ENCODE peak calls at places on chromosomes 12 and 14, in nine cellular contexts. H is IMR-90; B is CD8-positive, alpha-beta T cell; O is mesothelial cell of epicardium; F is cardiac muscle cell; D is neural progenitor cell; T is fibroblast of lung; E is sigmoid colon; U is heart left ventricle. Z is an unnamed sample.

GRCh38 chr12:39920222-39920621 is 185.7 kb downstream of the SLC2A13 start:
- DNase-seq in H (no peak), B (no peak), O (no peak), F (no peak), D (no peak), T (no peak), E (no peak), U (no peak), Z (no peak)

GRCh38 chr12:26732010-26732908 is 100.7 kb downstream of the ITPR2 start:
- DNase-seq in H (no peak), B (no peak), O (no peak), F (no peak), D (no peak), T (no peak), E (no peak), U (no peak), Z (no peak)

GRCh38 chr12:82047480-82047879 is 288.3 kb upstream of the PPFIA2 start:
- DNase-seq in H (no peak), B (no peak), O (no peak), F (peak), D (peak), T (no peak), E (no peak), U (no peak), Z (no peak)

GRCh38 chr12:10853746-10854145 is 4.5 kb upstream of the PRR4 start:
- DNase-seq in H (no peak), B (no peak), O (no peak), F (no peak), D (no peak), T (no peak), E (no peak), U (peak), Z (no peak)

GRCh38 chr12:24121911-24122310 is 172.4 kb upstream of the SOX5 start:
- DNase-seq in H (no peak), B (no peak), O (no peak), F (no peak), D (no peak), T (no peak), E (no peak), U (no peak), Z (no peak)

GRCh38 chr12:90627180-90627896 is 327.6 kb downstream of the CCER1 start:
- DNase-seq in H (peak), B (no peak), O (no peak), F (no peak), D (no peak), T (no peak), E (no peak), U (no peak), Z (no peak)

GRCh38 chr12:6554990-6555691 is 701 bp downstream of the IFFO1 start:
- DNase-seq in H (no peak), B (no peak), O (no peak), F (no peak), D (peak), T (no peak), E (no peak), U (no peak), Z (peak)

GRCh38 chr14:24952851-24953666 is 96.9 kb downstream of the STXBP6 start:
- DNase-seq in H (peak), B (no peak), O (no peak), F (no peak), D (peak), T (no peak), E (no peak), U (no peak), Z (no peak)

GRCh38 chr12:53781218-53781801 is 29.5 kb upstream of the CISTR start:
- DNase-seq in H (peak), B (no peak), O (no peak), F (no peak), D (no peak), T (no peak), E (no peak), U (no peak), Z (no peak)

GRCh38 chr14:83994020-83994419 is 1535.9 kb upstream of the FLRT2 start:
- DNase-seq in H (peak), B (no peak), O (no peak), F (peak), D (no peak), T (peak), E (no peak), U (no peak), Z (no peak)

GRCh38 chr12:114952573-114953196 is 268.7 kb upstream of the TBX3 start:
- DNase-seq in H (peak), B (no peak), O (peak), F (peak), D (no peak), T (peak), E (peak), U (peak), Z (no peak)

GRCh38 chr14:56854325-56854724 is 44.0 kb upstream of the OTX2 start:
- DNase-seq in H (no peak), B (no peak), O (no peak), F (no peak), D (no peak), T (no peak), E (no peak), U (no peak), Z (no peak)

GRCh38 chr12:1605129-1606020 is 11.0 kb upstream of the FBXL14 start:
- DNase-seq in H (peak), B (peak), O (peak), F (peak), D (peak), T (peak), E (peak), U (peak), Z (peak)

GRCh38 chr14:28515571-28515970 is 251.0 kb upstream of the FOXG1 start:
- DNase-seq in H (peak), B (no peak), O (no peak), F (peak), D (no peak), T (peak), E (no peak), U (no peak), Z (no peak)

GRCh38 chr12:24227550-24227949 is 278.1 kb upstream of the SOX5 start:
- DNase-seq in H (peak), B (no peak), O (no peak), F (no peak), D (no peak), T (no peak), E (no peak), U (no peak), Z (no peak)

GRCh38 chr12:15712160-15712559 is 77.0 kb downstream of the EPS8 start:
- DNase-seq in H (no peak), B (no peak), O (no peak), F (no peak), D (no peak), T (no peak), E (no peak), U (no peak), Z (no peak)

GRCh38 chr12:47237751-47238211 is 158.0 kb upstream of the AMIGO2 start:
- DNase-seq in H (peak), B (no peak), O (no peak), F (peak), D (no peak), T (peak), E (no peak), U (no peak), Z (no peak)

DNA sequence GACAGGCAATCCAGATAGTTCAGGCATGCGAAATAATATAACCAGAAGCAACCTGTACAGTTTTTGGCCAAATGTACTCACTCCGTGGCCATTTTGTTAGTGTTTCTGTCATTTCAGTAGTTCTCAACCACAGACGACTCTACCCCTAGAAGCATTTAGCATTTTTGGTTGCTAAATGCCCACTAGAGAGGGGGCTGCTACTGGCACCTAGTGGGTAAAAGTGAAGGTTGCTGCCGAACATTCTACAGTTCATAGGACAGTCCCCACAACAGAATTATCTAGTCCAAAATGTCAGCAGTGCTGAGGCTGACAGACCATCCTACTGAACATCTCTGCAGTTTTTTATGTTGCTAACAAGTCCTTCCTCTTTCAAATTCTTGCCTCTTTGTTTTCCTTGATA is 107.4 kb downstream of the TSHR start:
- DNase-seq in H (peak), B (no peak), O (no peak), F (no peak), D (peak), T (no peak), E (no peak), U (no peak), Z (no peak)
- TF ChIP-seq CTCF in H (peak), B (peak), O (no peak), F (no peak), D (peak), T (no peak), E (no peak), U (peak), Z (no peak)

GRCh38 chr12:121579190-121579791 is 1.5 kb downstream of the KDM2B start:
- DNase-seq in H (no peak), B (peak), O (peak), F (no peak), D (peak), T (no peak), E (peak), U (peak), Z (peak)

GRCh38 chr12:121582583-121583333 is 1.9 kb upstream of the KDM2B start:
- DNase-seq in H (no peak), B (no peak), O (no peak), F (peak), D (peak), T (no peak), E (no peak), U (no peak), Z (no peak)

GRCh38 chr12:121579981-121580868 is 598 bp downstream of the KDM2B start:
- DNase-seq in H (peak), B (peak), O (peak), F (peak), D (peak), T (peak), E (peak), U (peak), Z (peak)

GRCh38 chr12:121581681-121582439 is 1.0 kb upstream of the KDM2B start:
- DNase-seq in H (peak), B (no peak), O (no peak), F (peak), D (peak), T (peak), E (no peak), U (peak), Z (no peak)

GRCh38 chr12:121580959-121581680 is at the start of gene KDM2B:
- DNase-seq in H (peak), B (peak), O (peak), F (peak), D (peak), T (peak), E (peak), U (peak), Z (no peak)
- TF ChIP-seq CTCF in H (peak), B (no peak), O (no peak), F (no peak), D (no peak), T (no peak), E (no peak), U (no peak), Z (no peak)

DNA sequence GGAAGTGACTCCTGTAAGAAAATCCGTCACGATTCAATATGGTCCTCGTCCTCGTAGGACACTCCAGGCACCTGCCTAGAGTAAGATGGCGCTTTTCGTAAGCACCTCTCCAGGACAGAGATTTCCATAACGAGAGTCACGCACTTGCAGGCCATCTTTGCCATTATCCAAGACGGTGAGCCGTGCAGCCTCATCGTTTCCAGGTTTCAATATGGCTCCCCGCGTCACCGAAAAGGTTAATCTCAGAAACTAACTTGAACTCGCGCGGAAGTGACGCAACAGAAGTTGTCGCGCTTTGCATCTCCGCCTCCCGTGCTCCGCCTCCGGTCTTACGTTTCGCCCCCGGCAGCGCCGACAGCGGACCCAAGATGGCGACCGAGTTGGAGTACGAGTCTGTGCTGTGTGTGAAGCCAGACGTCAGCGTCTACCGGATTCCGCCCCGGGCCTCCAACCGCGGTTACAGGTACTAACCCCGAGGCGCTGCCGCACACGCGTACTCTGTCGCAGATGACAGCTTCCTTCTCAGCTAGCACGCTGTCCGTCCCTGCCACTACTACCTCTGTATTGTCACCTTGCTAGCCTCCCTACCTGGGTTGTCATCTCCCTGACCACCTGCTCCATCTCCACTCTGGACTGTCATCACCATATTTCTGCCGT is at the start of gene NECAP1:
- DNase-seq in H (peak), B (peak), O (peak), F (peak), D (peak), T (peak), E (peak), U (peak), Z (peak)
- TF ChIP-seq CTCF in H (no peak), B (no peak), O (no peak), F (no peak), D (no peak), T (no peak), E (no peak), U (no peak), Z (no peak)

DNA sequence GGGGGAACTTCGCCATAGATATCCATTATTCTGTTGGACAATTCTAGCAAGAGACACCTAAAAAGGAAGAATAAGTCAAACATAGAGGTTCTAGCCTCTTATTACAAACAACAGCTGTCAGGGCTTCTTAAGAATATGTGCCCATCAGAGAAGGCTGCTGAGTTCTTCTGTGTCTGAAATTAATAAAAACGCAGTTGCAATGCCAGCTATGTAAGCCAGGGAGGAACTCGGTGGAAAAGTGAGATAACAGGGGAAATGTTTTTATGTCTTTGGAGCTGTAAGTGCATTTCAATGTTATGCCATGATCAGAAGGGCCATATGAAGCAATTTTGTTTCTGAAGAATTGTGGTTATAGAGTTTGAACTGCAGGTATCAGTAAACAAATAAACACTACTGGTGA is 95.0 kb downstream of the SYT1 start:
- DNase-seq in H (no peak), B (no peak), O (no peak), F (peak), D (no peak), T (no peak), E (no peak), U (no peak), Z (no peak)
- TF ChIP-seq CTCF in H (no peak), B (no peak), O (no peak), F (no peak), D (no peak), T (no peak), E (no peak), U (no peak), Z (no peak)

DNA sequence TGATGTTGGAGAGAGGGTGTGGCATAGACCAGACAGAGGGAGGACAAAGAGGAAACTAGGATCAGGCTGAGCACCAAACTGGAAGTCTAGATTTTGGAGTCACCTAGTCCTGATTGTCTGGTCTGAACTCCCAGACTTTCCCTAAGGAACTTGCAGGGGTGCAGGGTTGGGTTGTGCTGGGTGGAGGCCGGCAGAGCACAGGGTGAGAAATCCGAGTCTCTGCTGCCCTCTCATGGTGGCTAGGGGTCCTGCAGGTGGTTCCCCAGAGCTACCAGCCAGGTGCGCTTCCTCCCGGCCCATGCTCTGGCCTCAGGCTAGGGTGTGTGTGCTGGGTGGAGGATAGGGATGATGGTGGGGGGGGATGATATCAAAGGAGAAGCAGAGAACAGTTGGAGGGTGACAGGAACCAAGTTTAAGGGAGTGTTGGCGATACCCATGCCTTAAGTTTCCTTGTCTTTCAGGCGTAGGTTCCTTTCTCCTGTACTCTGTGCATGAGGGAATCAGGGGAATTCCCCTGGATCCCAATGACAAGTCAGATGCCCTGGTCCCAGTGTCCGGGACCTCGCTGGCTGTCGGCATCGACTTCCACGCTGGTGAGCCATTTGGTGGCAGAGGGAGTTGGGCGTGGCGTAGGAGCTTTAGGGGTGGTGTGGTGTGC is 33.5 kb upstream of the NXPH4 start:
- DNase-seq in H (peak), B (peak), O (peak), F (peak), D (peak), T (peak), E (peak), U (peak), Z (peak)
- TF ChIP-seq CTCF in H (peak), B (peak), O (peak), F (peak), D (peak), T (peak), E (peak), U (peak), Z (peak)

GRCh38 chr12:118850244-118850825 is 131.0 kb upstream of the SRRM4 start:
- DNase-seq in H (no peak), B (no peak), O (no peak), F (no peak), D (peak), T (no peak), E (no peak), U (no peak), Z (peak)
- TF ChIP-seq CTCF in H (no peak), B (no peak), O (peak), F (peak), D (peak), T (peak), E (peak), U (no peak), Z (peak)

DNA sequence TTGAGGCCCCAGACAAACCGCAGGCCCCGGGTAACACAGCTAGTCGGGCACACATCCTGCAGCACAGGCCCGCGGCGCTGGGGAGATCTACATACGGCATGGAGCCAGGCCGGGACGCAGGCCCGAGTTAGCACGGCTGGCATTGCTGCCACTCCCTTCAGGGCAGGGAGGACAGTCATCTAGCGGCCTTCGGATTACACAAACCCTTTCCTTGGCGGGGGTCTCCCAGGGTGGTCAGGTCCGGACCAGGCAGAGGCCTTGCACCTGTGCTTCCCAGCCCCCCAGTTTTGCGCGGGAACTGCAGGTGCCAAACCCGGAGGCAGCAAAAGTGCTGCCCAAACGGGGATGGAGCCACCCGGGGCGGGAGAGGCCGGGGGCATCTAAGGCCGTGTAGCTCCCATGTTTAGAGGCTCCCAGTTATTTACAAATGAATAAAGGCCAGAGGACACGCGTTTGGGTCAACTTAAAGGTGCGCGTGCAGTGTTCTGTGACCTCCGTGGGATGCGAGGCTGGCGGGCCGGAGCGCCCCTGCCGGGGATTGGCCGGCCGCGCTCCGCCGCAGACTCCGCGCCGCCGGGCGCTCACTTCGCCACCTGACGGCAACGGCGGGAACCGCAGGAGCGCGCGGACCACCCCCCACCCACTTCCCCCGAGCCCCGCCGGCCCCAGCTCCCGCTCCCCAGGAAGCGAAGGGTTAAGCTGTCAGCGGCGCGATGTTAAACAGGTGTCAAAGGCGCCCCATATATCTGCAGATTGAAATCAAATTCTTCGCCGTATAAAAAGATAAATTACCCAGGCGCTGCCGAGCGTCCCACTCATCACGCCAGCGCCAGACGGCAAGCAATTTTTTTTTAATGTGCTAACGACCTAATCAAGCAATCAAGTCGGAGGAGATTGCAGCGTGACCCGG is 18.1 kb downstream of the VSX2 start:
- DNase-seq in H (peak), B (peak), O (peak), F (peak), D (peak), T (peak), E (no peak), U (peak), Z (peak)
- TF ChIP-seq CTCF in H (peak), B (peak), O (peak), F (peak), D (peak), T (peak), E (peak), U (peak), Z (peak)

DNA sequence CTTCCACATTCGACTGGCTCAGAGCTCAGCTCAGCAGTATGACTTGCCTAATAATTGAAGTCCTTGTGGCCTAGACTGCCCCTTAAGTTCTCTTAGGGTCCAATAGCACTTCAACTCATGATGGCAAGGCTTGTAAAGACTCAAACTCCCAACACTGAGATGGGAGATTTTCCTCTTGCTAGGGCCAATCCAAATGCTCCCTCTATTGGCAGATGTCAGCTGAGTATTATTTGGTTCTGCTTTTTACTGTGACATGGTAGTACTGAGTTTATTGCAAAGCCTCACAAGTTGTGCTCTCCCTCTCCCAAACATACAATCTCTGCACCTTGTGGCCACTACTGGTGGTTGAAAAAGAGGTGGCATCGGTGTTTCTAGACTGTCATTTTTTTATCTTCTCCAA is 164.2 kb downstream of the ALG10 start:
- DNase-seq in H (no peak), B (no peak), O (no peak), F (no peak), D (no peak), T (no peak), E (no peak), U (no peak), Z (no peak)
- TF ChIP-seq CTCF in H (no peak), B (no peak), O (no peak), F (no peak), D (no peak), T (no peak), E (no peak), U (no peak), Z (no peak)

GRCh38 chr12:124581792-124582424 is 14.5 kb upstream of the NCOR2 start:
- DNase-seq in H (no peak), B (no peak), O (no peak), F (no peak), D (no peak), T (no peak), E (no peak), U (no peak), Z (no peak)
- TF ChIP-seq CTCF in H (no peak), B (no peak), O (no peak), F (no peak), D (no peak), T (no peak), E (no peak), U (no peak), Z (no peak)

Z was measured in GM13976.